ENCODE peak calls at places on chromosomes 6 and 20, in eight cellular contexts. P is OCI-LY7, I is astrocyte of the spinal cord, E is vagina, F is AG10803, D is WTC11, L is RWPE1, M is A549. T is an unnamed sample.

GRCh38 chr6:129501401-129502051 is 208.5 kb downstream of the ARHGAP18 start:
- DNase-seq in E (no peak), I (peak), D (no peak), L (peak), P (no peak), M (no peak), F (peak), T (peak)

GRCh38 chr6:117482240-117483003 is at the start of gene DCBLD1:
- DNase-seq in P (no peak), L (peak), I (peak), F (peak), E (no peak), M (peak), D (peak), T (peak)

GRCh38 chr6:73062121-73062520 is 163.2 kb downstream of the KHDC1L start:
- DNase-seq in M (no peak), P (no peak), I (no peak), L (no peak), F (peak), D (no peak), E (no peak), T (no peak)

GRCh38 chr6:149065658-149066556 is 251.6 kb upstream of the TAB2 start:
- DNase-seq in D (no peak), L (no peak), F (no peak), E (no peak), P (peak), M (no peak), I (no peak), T (no peak)

GRCh38 chr6:161137839-161138544 is 135.9 kb downstream of the AGPAT4 start:
- DNase-seq in E (no peak), F (peak), P (no peak), I (peak), D (no peak), L (peak), M (no peak), T (no peak)

GRCh38 chr6:139378882-139379341 is 4.5 kb upstream of the CITED2 start:
- DNase-seq in D (no peak), F (no peak), P (no peak), I (peak), L (peak), M (peak), E (no peak), T (no peak)

GRCh38 chr6:13866291-13866690 is 51.9 kb upstream of the MCUR1 start:
- DNase-seq in D (no peak), F (no peak), M (no peak), I (no peak), E (no peak), L (no peak), P (no peak), T (no peak)

GRCh38 chr6:34900321-34901031 is 11.4 kb downstream of the ANKS1A start:
- DNase-seq in M (no peak), D (no peak), L (no peak), E (no peak), F (no peak), P (no peak), I (no peak), T (no peak)

GRCh38 chr6:135109761-135110160 is 55.1 kb upstream of the HBS1L start:
- DNase-seq in L (no peak), I (no peak), P (no peak), M (no peak), F (no peak), E (no peak), D (no peak), T (no peak)

GRCh38 chr6:52352239-52353008 is 9.5 kb upstream of the PAQR8 start:
- DNase-seq in I (peak), L (peak), F (peak), E (no peak), P (no peak), M (peak), D (no peak), T (no peak)

GRCh38 chr20:7924692-7925091 is 15.6 kb downstream of the HAO1 start:
- DNase-seq in F (peak), M (no peak), L (peak), P (no peak), I (peak), D (no peak), E (no peak), T (no peak)

GRCh38 chr6:156946370-156946936 is 169.3 kb downstream of the ARID1B start:
- DNase-seq in M (no peak), P (no peak), L (no peak), E (no peak), I (no peak), D (no peak), F (no peak), T (no peak)

GRCh38 chr6:156943816-156944215 is 166.6 kb downstream of the ARID1B start:
- DNase-seq in E (no peak), L (no peak), P (no peak), I (no peak), F (no peak), D (no peak), M (no peak), T (no peak)

GRCh38 chr6:156942266-156942665 is 165.1 kb downstream of the ARID1B start:
- DNase-seq in D (peak), I (no peak), M (no peak), L (no peak), E (no peak), F (no peak), P (peak), T (no peak)

GRCh38 chr6:156944412-156944811 is 167.2 kb downstream of the ARID1B start:
- DNase-seq in L (no peak), D (no peak), M (no peak), F (no peak), E (no peak), I (no peak), P (no peak), T (no peak)

GRCh38 chr6:156943167-156943566 is 166.0 kb downstream of the ARID1B start:
- DNase-seq in F (peak), L (no peak), E (no peak), P (no peak), I (peak), M (no peak), D (no peak), T (no peak)
- TF ChIP-seq CTCF in F (peak), L (no peak), E (no peak), P (no peak), I (peak), M (no peak), D (no peak), T (no peak)

GRCh38 chr20:47535088-47535487 is 33.4 kb downstream of the NCOA3 start:
- DNase-seq in M (no peak), I (no peak), P (peak), L (no peak), F (no peak), E (no peak), D (peak), T (peak)
- TF ChIP-seq CTCF in M (peak), I (peak), P (peak), L (no peak), F (no peak), E (no peak), D (peak), T (no peak)

DNA sequence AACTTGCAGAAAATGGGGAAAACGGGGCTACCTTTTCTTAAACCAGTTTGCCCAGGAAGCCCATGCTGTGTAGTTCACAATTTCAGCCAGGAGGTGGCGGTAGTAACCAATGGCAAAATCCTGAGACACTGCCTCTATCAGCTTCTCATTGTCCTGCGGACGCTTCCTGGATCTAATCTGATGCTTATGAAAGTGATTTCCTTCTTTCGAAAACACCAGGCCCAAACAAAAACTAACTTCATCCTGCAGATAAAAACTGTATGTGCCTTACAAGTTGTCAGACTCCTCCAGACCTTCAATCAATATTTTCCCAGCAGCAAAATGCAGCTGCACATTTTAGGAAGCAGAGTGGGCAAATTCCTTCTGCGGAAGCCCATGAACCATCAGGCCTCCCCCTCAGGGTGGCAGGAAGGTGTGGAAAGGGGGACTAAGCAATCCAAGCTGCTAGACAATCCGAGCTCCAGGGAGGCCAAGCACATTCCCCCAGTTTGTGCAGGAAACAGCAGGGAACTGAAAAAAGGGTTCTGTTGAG is 88.5 kb downstream of the LY86 start:
- DNase-seq in P (peak), E (no peak), M (peak), I (peak), L (peak), D (peak), F (peak), T (peak)
- TF ChIP-seq CTCF in P (peak), E (peak), M (peak), I (peak), L (peak), D (peak), F (peak), T (peak)

GRCh38 chr6:1538810-1539482 is 70.8 kb upstream of the FOXC1 start:
- DNase-seq in D (no peak), P (no peak), M (no peak), E (no peak), F (peak), I (no peak), L (no peak), T (no peak)
- TF ChIP-seq CTCF in D (no peak), P (no peak), M (no peak), E (no peak), F (no peak), I (no peak), L (no peak), T (no peak)

GRCh38 chr6:10417681-10418104 is 2.8 kb upstream of the TFAP2A start:
- DNase-seq in I (no peak), E (no peak), L (no peak), F (no peak), P (no peak), D (peak), M (no peak), T (no peak)
- TF ChIP-seq CTCF in I (no peak), E (no peak), L (no peak), F (no peak), P (no peak), D (no peak), M (no peak), T (no peak)

DNA sequence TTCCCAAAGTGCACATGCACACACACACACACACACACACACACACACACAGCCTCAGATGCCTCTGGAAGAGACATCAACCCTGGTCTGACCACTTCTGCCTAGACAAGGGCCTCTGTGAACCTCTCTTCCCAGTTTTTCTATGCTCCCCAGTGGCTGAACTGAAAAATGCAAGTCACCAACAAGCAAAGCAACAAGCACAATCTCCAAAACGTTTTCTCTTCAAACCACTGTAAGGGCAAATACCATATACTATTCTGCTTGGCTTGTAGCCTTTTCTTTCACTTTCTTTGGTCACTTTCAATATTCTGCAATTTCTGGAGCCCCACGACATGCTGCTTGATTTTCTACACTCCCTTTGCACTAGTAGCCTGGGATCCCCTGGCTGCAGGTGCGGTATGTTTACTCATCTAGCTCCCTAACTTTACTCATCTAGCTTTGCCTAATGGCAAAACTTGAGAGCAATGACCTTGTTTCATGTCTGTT is 121.4 kb upstream of the DST start:
- DNase-seq in E (no peak), I (peak), D (no peak), F (peak), L (no peak), M (peak), P (no peak), T (no peak)
- TF ChIP-seq CTCF in E (no peak), I (peak), D (peak), F (peak), L (peak), M (peak), P (peak), T (peak)

DNA sequence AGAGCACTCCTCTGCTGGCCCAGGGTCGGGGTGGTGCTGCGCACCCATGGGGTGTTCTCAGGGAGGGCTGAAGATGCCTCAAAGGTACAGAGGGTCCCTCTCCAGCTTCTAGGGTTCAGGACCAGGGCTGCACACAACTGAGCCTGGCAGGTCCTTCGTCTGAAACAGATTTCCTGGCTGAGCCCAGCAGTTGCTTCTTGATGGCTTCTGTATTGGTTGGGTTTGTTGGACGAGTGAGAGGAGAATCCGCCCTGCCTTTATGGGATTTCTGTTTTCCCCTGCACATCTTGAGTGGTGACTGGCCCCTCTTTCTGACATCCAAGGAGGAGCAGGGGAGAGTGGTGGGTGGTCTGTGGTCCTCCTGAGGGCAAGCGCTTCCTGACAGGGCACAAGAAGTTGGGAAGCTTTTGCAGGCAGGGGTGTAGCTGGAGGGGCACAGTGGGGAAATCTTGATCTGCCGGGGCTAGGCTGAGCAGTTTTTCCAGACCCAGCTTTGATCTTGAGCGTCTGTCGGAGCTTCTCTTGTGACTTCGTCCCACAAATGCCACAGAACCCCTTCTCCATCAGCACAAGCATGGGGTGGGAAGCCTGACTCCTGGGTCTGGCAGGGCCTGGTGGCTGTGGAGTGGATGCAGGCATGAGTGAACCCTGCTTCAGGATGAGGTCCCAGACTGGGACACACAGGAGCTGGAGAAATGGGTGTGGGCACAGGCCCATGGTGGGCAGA is 116.5 kb downstream of the SYNDIG1 start:
- DNase-seq in D (no peak), E (peak), F (no peak), M (no peak), P (no peak), I (no peak), L (no peak), T (no peak)
- TF ChIP-seq CTCF in D (no peak), E (no peak), F (no peak), M (no peak), P (no peak), I (no peak), L (no peak), T (no peak)

GRCh38 chr20:47280228-47280627 is 76.3 kb downstream of the ZMYND8 start:
- DNase-seq in I (no peak), F (no peak), E (no peak), D (no peak), P (no peak), L (no peak), M (no peak), T (no peak)
- TF ChIP-seq CTCF in I (no peak), F (no peak), E (no peak), D (no peak), P (no peak), L (no peak), M (no peak), T (no peak)

GRCh38 chr20:1965520-1966278 is 28.2 kb downstream of the PDYN start:
- DNase-seq in F (peak), I (peak), D (peak), L (peak), M (peak), P (peak), E (no peak), T (peak)
- TF ChIP-seq CTCF in F (peak), I (peak), D (peak), L (peak), M (peak), P (peak), E (peak), T (peak)

GRCh38 chr20:63955846-63956663 is at the start of gene UCKL1:
- DNase-seq in M (peak), D (peak), P (peak), F (peak), E (no peak), I (peak), L (peak), T (peak)
- TF ChIP-seq CTCF in M (no peak), D (no peak), P (no peak), F (no peak), E (no peak), I (no peak), L (peak), T (no peak)

T was measured in glutamatergic neuron.